ENCODE peak calls at places on chromosomes 12 and 14, in five cellular contexts. One of them, this sample, is unnamed.

GRCh38 chr12:17064834-17065233 is 458.9 kb upstream of the LMO3 start:
- DNase-seq in CD8-positive, alpha-beta T cell: no peak
- DNase-seq in epithelial cell of esophagus: peak; percentile 65
- DNase-seq in foreskin fibroblast: no peak
- DNase-seq in brain microvascular endothelial cell: no peak
- DNase-seq in this sample: no peak

GRCh38 chr12:5964913-5965900 is 20.1 kb upstream of the ANO2 start:
- DNase-seq in foreskin fibroblast: no peak
- DNase-seq in CD8-positive, alpha-beta T cell: no peak
- DNase-seq in epithelial cell of esophagus: peak; percentile 11
- DNase-seq in brain microvascular endothelial cell: no peak
- DNase-seq in this sample: no peak

GRCh38 chr14:58243790-58244555 is 670 bp upstream of the PSMA3 start:
- DNase-seq in brain microvascular endothelial cell: no peak
- DNase-seq in foreskin fibroblast: peak; percentile 61
- DNase-seq in epithelial cell of esophagus: peak; percentile 53
- DNase-seq in CD8-positive, alpha-beta T cell: no peak
- DNase-seq in this sample: no peak

GRCh38 chr12:130053641-130054040 is 108.6 kb upstream of the FZD10 start:
- DNase-seq in brain microvascular endothelial cell: no peak
- DNase-seq in foreskin fibroblast: no peak
- DNase-seq in CD8-positive, alpha-beta T cell: no peak
- DNase-seq in epithelial cell of esophagus: no peak
- DNase-seq in this sample: no peak

GRCh38 chr14:70567791-70568190 is 32.7 kb downstream of the MED6 start:
- DNase-seq in foreskin fibroblast: peak; percentile 52
- DNase-seq in CD8-positive, alpha-beta T cell: no peak
- DNase-seq in epithelial cell of esophagus: peak; percentile 69
- DNase-seq in brain microvascular endothelial cell: peak; percentile 35
- DNase-seq in this sample: no peak

GRCh38 chr12:124091835-124092234 is 118.8 kb downstream of the ZNF664 start:
- DNase-seq in brain microvascular endothelial cell: no peak
- DNase-seq in foreskin fibroblast: no peak
- DNase-seq in epithelial cell of esophagus: no peak
- DNase-seq in CD8-positive, alpha-beta T cell: no peak
- DNase-seq in this sample: no peak

GRCh38 chr12:20946732-20947131 is 136.2 kb downstream of the SLCO1B3 start:
- DNase-seq in brain microvascular endothelial cell: peak; percentile 32
- DNase-seq in foreskin fibroblast: no peak
- DNase-seq in epithelial cell of esophagus: peak; percentile 31
- DNase-seq in CD8-positive, alpha-beta T cell: no peak
- DNase-seq in this sample: no peak

GRCh38 chr12:65937181-65937641 is 112.9 kb downstream of the HMGA2 start:
- DNase-seq in CD8-positive, alpha-beta T cell: no peak
- DNase-seq in brain microvascular endothelial cell: no peak
- DNase-seq in foreskin fibroblast: peak; percentile 80
- DNase-seq in epithelial cell of esophagus: peak; percentile 14
- DNase-seq in this sample: no peak

GRCh38 chr12:53345486-53346195 is 9.5 kb upstream of the SP7 start:
- DNase-seq in brain microvascular endothelial cell: peak; percentile 37
- DNase-seq in CD8-positive, alpha-beta T cell: no peak
- DNase-seq in foreskin fibroblast: peak; percentile 82
- DNase-seq in epithelial cell of esophagus: no peak
- DNase-seq in this sample: no peak

GRCh38 chr14:68248481-68249255 is 429.1 kb downstream of the RAD51B start:
- DNase-seq in epithelial cell of esophagus: peak; percentile 60
- DNase-seq in foreskin fibroblast: peak; percentile 78
- DNase-seq in brain microvascular endothelial cell: no peak
- DNase-seq in CD8-positive, alpha-beta T cell: no peak
- DNase-seq in this sample: no peak

GRCh38 chr14:44898547-44898946 is 63.2 kb downstream of the KLHL28 start:
- DNase-seq in epithelial cell of esophagus: peak; percentile 21
- DNase-seq in CD8-positive, alpha-beta T cell: no peak
- DNase-seq in brain microvascular endothelial cell: no peak
- DNase-seq in foreskin fibroblast: peak; percentile 49
- DNase-seq in this sample: no peak

GRCh38 chr14:61562321-61563161 is 132.8 kb upstream of the HIF1A start:
- DNase-seq in epithelial cell of esophagus: peak; percentile 99
- DNase-seq in CD8-positive, alpha-beta T cell: no peak
- DNase-seq in foreskin fibroblast: peak; percentile 98
- DNase-seq in brain microvascular endothelial cell: peak; percentile 99
- DNase-seq in this sample: peak; percentile 96

GRCh38 chr14:58501214-58501816 is 73.8 kb downstream of the KIAA0586 start:
- DNase-seq in foreskin fibroblast: peak; percentile 82
- DNase-seq in brain microvascular endothelial cell: peak; percentile 67
- DNase-seq in epithelial cell of esophagus: peak; percentile 81
- DNase-seq in CD8-positive, alpha-beta T cell: no peak
- DNase-seq in this sample: peak; percentile 54

GRCh38 chr14:75022655-75023054 is 19.9 kb downstream of the EIF2B2 start:
- DNase-seq in foreskin fibroblast: peak; percentile 36
- DNase-seq in epithelial cell of esophagus: peak; percentile 26
- DNase-seq in brain microvascular endothelial cell: no peak
- DNase-seq in CD8-positive, alpha-beta T cell: no peak
- DNase-seq in this sample: no peak
- TF ChIP-seq CTCF in foreskin fibroblast: peak; percentile 23
- TF ChIP-seq CTCF in epithelial cell of esophagus: peak; percentile 45
- TF ChIP-seq CTCF in brain microvascular endothelial cell: peak; percentile 70
- TF ChIP-seq CTCF in CD8-positive, alpha-beta T cell: no peak
- TF ChIP-seq CTCF in this sample: peak; percentile 67

GRCh38 chr12:26226119-26226518 is 30.7 kb downstream of the SSPN start:
- DNase-seq in brain microvascular endothelial cell: no peak
- DNase-seq in CD8-positive, alpha-beta T cell: no peak
- DNase-seq in foreskin fibroblast: no peak
- DNase-seq in epithelial cell of esophagus: no peak
- DNase-seq in this sample: no peak
- H3K4me3 ChIP-seq in brain microvascular endothelial cell: peak overlapping the region; percentile 57
- H3K4me3 ChIP-seq in CD8-positive, alpha-beta T cell: no peak overlapping the region
- H3K4me3 ChIP-seq in foreskin fibroblast: peak overlapping the region; percentile 43
- H3K4me3 ChIP-seq in epithelial cell of esophagus: no peak overlapping the region
- H3K4me3 ChIP-seq in this sample: peak overlapping the region; percentile 50

GRCh38 chr12:119308743-119309456 is 25.6 kb upstream of the CCDC60 start:
- DNase-seq in foreskin fibroblast: no peak
- DNase-seq in epithelial cell of esophagus: no peak
- DNase-seq in brain microvascular endothelial cell: no peak
- DNase-seq in CD8-positive, alpha-beta T cell: no peak
- DNase-seq in this sample: no peak
- TF ChIP-seq CTCF in foreskin fibroblast: no peak
- TF ChIP-seq CTCF in epithelial cell of esophagus: no peak
- TF ChIP-seq CTCF in brain microvascular endothelial cell: no peak
- TF ChIP-seq CTCF in CD8-positive, alpha-beta T cell: no peak
- TF ChIP-seq CTCF in this sample: no peak

GRCh38 chr12:128816643-128816920 is 7.2 kb downstream of the SLC15A4 start:
- DNase-seq in foreskin fibroblast: no peak
- DNase-seq in epithelial cell of esophagus: no peak
- DNase-seq in CD8-positive, alpha-beta T cell: no peak
- DNase-seq in brain microvascular endothelial cell: no peak
- DNase-seq in this sample: no peak

GRCh38 chr12:128815779-128816642 is 7.7 kb downstream of the SLC15A4 start:
- DNase-seq in epithelial cell of esophagus: no peak
- DNase-seq in foreskin fibroblast: no peak
- DNase-seq in CD8-positive, alpha-beta T cell: no peak
- DNase-seq in brain microvascular endothelial cell: no peak
- DNase-seq in this sample: no peak

GRCh38 chr12:128813392-128813791 is 10.4 kb downstream of the SLC15A4 start:
- DNase-seq in brain microvascular endothelial cell: no peak
- DNase-seq in epithelial cell of esophagus: no peak
- DNase-seq in CD8-positive, alpha-beta T cell: no peak
- DNase-seq in foreskin fibroblast: peak; percentile 73
- DNase-seq in this sample: no peak

GRCh38 chr12:128813883-128814282 is 9.9 kb downstream of the SLC15A4 start:
- DNase-seq in CD8-positive, alpha-beta T cell: no peak
- DNase-seq in foreskin fibroblast: peak; percentile 63
- DNase-seq in brain microvascular endothelial cell: no peak
- DNase-seq in epithelial cell of esophagus: no peak
- DNase-seq in this sample: no peak

GRCh38 chr12:128814411-128815261 is 9.1 kb downstream of the SLC15A4 start:
- DNase-seq in brain microvascular endothelial cell: no peak
- DNase-seq in CD8-positive, alpha-beta T cell: no peak
- DNase-seq in foreskin fibroblast: no peak
- DNase-seq in epithelial cell of esophagus: no peak
- DNase-seq in this sample: no peak
- H3K4me3 ChIP-seq in brain microvascular endothelial cell: no peak overlapping the region
- H3K4me3 ChIP-seq in CD8-positive, alpha-beta T cell: no peak overlapping the region
- H3K4me3 ChIP-seq in foreskin fibroblast: no peak overlapping the region
- H3K4me3 ChIP-seq in epithelial cell of esophagus: no peak overlapping the region
- H3K4me3 ChIP-seq in this sample: no peak overlapping the region

DNA sequence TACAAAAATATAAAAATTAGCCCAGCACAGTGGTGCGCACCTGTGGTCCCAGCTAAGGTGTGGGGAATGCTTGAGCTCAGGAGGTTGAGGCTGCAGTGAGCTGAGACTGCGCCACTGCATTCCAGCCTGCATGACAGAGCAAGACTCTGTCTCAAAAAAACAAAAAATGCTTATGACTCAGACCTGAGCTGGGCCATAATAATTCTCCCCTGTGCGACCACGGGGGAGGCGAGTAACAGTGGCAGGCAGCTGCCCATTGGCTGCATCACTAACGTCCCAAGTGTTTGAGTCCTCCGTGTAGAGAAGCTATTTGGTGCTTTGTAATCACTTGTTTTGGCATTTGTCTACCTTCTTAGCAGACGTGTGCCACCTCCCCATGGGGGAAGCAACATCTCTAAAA is 24.9 kb downstream of the PSMC1 start:
- DNase-seq in epithelial cell of esophagus: peak; percentile 81
- DNase-seq in foreskin fibroblast: peak; percentile 84
- DNase-seq in brain microvascular endothelial cell: peak; percentile 82
- DNase-seq in CD8-positive, alpha-beta T cell: no peak
- DNase-seq in this sample: peak; percentile 56
- TF ChIP-seq CTCF in epithelial cell of esophagus: no peak
- TF ChIP-seq CTCF in foreskin fibroblast: no peak
- TF ChIP-seq CTCF in brain microvascular endothelial cell: no peak
- TF ChIP-seq CTCF in CD8-positive, alpha-beta T cell: no peak
- TF ChIP-seq CTCF in this sample: no peak

GRCh38 chr14:38138581-38139138 is 69.0 kb upstream of the SSTR1 start:
- DNase-seq in foreskin fibroblast: peak; percentile 27
- DNase-seq in CD8-positive, alpha-beta T cell: no peak
- DNase-seq in brain microvascular endothelial cell: no peak
- DNase-seq in epithelial cell of esophagus: no peak
- DNase-seq in this sample: no peak
- H3K4me3 ChIP-seq in foreskin fibroblast: no peak overlapping the region
- H3K4me3 ChIP-seq in CD8-positive, alpha-beta T cell: no peak overlapping the region
- H3K4me3 ChIP-seq in brain microvascular endothelial cell: no peak overlapping the region
- H3K4me3 ChIP-seq in epithelial cell of esophagus: no peak overlapping the region
- H3K4me3 ChIP-seq in this sample: no peak overlapping the region

DNA sequence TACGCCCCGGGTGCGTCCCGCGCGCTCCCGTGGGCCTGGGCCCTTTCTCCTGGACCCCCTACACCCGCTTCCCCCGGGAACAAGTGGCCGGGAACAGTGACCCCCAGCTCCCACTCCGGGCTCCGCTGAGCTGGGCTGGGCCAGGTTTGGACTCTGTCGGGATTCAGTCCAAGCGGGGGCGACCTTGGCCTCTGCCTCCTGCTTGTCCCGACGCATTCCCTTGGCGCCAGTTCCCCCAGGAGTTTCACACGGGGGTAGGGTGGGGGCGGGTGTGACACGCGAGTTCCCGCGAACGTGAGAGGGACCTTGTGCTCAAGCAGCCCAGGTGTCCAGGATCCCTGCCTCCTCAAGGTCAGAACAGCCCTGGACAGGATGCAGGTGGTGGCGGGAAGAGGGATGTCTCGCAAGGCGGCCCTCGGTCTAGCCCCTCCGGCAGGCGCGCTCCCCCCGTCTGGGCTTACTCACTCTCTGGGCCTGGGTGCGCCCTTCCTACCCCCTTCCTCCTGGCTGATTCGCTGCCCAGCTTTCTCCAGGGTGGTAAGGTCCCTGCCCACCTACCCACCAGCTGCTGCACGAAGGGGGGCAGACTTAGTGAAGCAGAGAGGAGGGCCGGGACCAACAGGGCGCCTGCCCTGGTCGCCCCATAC is 771 bp downstream of the CRIP2 start:
- DNase-seq in CD8-positive, alpha-beta T cell: no peak
- DNase-seq in foreskin fibroblast: no peak
- DNase-seq in brain microvascular endothelial cell: no peak
- DNase-seq in epithelial cell of esophagus: peak; percentile 62
- DNase-seq in this sample: no peak
- TF ChIP-seq CTCF in CD8-positive, alpha-beta T cell: no peak
- TF ChIP-seq CTCF in foreskin fibroblast: no peak
- TF ChIP-seq CTCF in brain microvascular endothelial cell: no peak
- TF ChIP-seq CTCF in epithelial cell of esophagus: no peak
- TF ChIP-seq CTCF in this sample: no peak